ENCODE peak calls at places on chromosomes 7 and 10, in seven cellular contexts. H is SK-N-SH, P is HepG2, Q is IMR-90, O is GM12878, C is K562, Y is H1. R is an unnamed sample.

GRCh38 chr7:94514917-94515316 is 5.3 kb downstream of the CASD1 start:
- DNase-seq in H (peak), P (no peak), Q (no peak), O (no peak), C (no peak), Y (no peak), R (no peak)

GRCh38 chr10:71133710-71134686 is 78.4 kb upstream of the UNC5B start:
- DNase-seq in H (no peak), P (no peak), Q (no peak), O (no peak), C (no peak), Y (no peak), R (no peak)

GRCh38 chr10:128877936-128878335 is 589.1 kb upstream of the MGMT start:
- DNase-seq in H (no peak), P (no peak), Q (no peak), O (no peak), C (no peak), Y (no peak), R (no peak)

GRCh38 chr7:27952393-27953290 is 212.7 kb downstream of the TAX1BP1 start:
- DNase-seq in H (no peak), P (no peak), Q (peak), O (no peak), C (no peak), Y (no peak), R (no peak)

GRCh38 chr7:157753713-157754415 is 417.1 kb downstream of the DNAJB6 start:
- DNase-seq in H (no peak), P (no peak), Q (no peak), O (no peak), C (no peak), Y (no peak), R (no peak)

GRCh38 chr10:34087095-34087418 is 728.0 kb downstream of the PARD3 start:
- DNase-seq in H (no peak), P (no peak), Q (no peak), O (no peak), C (no peak), Y (no peak), R (no peak)

GRCh38 chr10:74738052-74738451 is 88.3 kb upstream of the KAT6B start:
- DNase-seq in H (no peak), P (no peak), Q (peak), O (peak), C (no peak), Y (no peak), R (no peak)

GRCh38 chr7:108468246-108468645 is 12.0 kb upstream of the NRCAM start:
- DNase-seq in H (no peak), P (no peak), Q (no peak), O (no peak), C (no peak), Y (no peak), R (no peak)

GRCh38 chr10:76632158-76633051 is 1005.2 kb downstream of the KCNMA1 start:
- DNase-seq in H (no peak), P (no peak), Q (no peak), O (no peak), C (no peak), Y (peak), R (peak)

GRCh38 chr7:55052726-55053431 is 34.1 kb downstream of the EGFR start:
- DNase-seq in H (no peak), P (no peak), Q (peak), O (no peak), C (no peak), Y (no peak), R (no peak)

GRCh38 chr10:88557659-88558058 is 25.5 kb downstream of the RNLS start:
- DNase-seq in H (no peak), P (no peak), Q (peak), O (no peak), C (no peak), Y (no peak), R (no peak)

GRCh38 chr7:137970263-137970975 is 31.5 kb downstream of the CREB3L2 start:
- DNase-seq in H (no peak), P (no peak), Q (peak), O (no peak), C (no peak), Y (no peak), R (peak)

GRCh38 chr7:101705327-101705726 is 76.2 kb upstream of the MYL10 start:
- DNase-seq in H (no peak), P (no peak), Q (peak), O (no peak), C (no peak), Y (no peak), R (no peak)

GRCh38 chr10:97079157-97079435 is 106.7 kb downstream of the SLIT1 start:
- DNase-seq in H (no peak), P (no peak), Q (no peak), O (no peak), C (no peak), Y (no peak), R (no peak)

DNA sequence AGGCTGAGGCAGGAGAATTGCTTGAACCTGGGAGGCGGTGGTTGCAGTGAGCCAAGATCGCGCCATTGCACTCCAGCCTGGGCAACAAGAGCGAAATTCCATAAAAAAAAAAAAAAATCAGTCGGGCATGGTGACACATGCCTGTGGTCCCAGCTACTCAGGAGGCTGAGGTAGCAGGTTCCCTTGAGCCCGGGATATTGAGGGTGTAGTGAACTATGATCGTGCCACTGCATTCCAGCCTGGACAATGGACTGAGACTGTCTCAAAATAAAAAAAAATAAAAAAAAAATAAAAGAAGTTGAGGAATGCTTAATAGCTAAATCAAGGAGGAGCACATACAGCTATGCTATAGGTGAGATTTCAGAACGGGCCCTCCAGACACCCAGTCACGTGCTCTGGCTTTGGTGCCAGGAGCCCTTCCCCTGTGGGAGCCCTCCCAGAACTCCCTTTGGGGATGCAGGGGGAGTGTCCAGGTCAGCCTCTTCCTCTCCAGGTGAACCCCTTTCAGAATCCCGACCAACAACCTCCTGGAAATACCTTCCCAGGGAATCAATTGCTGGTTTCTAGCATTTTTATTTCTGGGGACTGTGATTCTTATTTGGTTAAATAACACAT is 42.9 kb upstream of the CTBP2 start:
- DNase-seq in H (no peak), P (no peak), Q (no peak), O (no peak), C (no peak), Y (no peak), R (no peak)
- TF ChIP-seq RFX5 in H (no peak), P (no peak), Q (no peak), O (no peak), C (no peak), Y (no peak), R (no peak)

DNA sequence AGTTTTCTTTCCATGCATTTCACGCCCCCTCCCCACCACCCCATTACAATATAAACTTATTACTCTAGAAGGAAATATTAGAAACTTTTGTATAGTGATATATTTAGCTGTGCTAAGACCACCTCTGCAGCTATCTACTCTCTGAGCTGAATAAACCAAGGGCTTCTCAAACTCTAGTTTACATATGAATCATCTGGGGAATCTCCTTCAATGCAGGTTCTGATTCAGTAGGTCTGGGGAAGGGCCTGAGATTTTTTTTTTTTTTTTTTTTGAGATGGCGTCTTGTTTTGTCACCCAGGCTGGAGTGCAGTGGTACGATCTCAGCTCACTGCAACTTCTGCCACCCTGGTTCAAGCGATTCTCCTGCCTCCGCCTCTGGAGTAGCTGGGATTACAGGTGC is 67.6 kb upstream of the PRKG1 start:
- DNase-seq in H (no peak), P (no peak), Q (no peak), O (no peak), C (no peak), Y (no peak), R (no peak)
- TF ChIP-seq RFX5 in H (no peak), P (no peak), Q (no peak), O (no peak), C (no peak), Y (no peak), R (no peak)

GRCh38 chr7:67522504-67522903 is 525.9 kb downstream of the TYW1 start:
- DNase-seq in H (no peak), P (no peak), Q (no peak), O (no peak), C (no peak), Y (no peak), R (no peak)
- TF ChIP-seq RFX5 in H (no peak), P (no peak), Q (no peak), O (no peak), C (no peak), Y (no peak), R (no peak)

GRCh38 chr7:98398567-98399372 is 2.1 kb downstream of the BAIAP2L1 start:
- DNase-seq in H (no peak), P (no peak), Q (no peak), O (no peak), C (peak), Y (no peak), R (peak)
- TF ChIP-seq RFX5 in H (no peak), P (no peak), Q (no peak), O (no peak), C (no peak), Y (no peak), R (no peak)

DNA sequence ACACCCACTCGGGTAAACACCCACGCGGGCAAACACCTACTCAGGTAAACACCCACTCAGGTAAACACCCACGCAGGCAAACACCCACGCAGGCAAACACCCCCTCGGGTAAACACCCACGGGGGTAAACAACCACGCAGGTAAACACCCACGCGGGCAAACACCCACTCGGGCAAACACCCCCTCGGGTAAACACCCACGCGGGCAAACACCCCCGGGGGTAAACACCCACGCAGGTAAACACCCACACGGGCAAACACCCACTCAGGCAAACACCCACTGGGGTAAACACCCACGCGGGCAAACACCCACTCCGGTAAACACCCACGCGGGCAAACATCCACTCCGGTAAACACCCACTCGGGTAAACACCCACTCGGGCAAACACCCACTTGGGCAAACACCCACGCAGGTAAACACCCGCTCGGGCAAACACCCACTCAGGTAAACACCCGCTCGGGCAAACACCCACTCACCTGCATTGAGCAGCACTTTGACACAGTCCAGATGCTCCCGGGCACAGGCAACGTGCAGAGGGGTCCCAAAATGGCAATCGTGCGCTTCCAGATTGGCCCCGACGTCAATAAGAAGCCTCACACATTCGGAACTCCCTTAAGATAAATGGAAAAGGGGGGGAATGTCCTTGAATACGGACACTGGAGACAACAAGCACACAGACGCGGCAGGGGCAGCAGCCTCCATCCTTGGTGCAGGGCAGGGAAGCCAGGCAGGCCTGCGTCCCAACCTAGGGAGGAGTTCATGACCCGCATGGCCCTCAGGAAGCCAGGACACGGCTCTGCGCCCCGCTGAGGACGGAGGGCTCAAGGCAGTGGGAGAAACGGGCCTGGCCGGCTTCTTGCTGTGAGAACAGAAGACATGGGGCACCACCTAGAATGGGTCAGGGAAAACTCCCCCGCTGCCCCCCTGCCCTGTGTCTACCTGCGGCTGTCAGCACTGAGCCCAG is 17.6 kb downstream of the ASB13 start:
- DNase-seq in H (no peak), P (no peak), Q (no peak), O (no peak), C (no peak), Y (peak), R (peak)
- TF ChIP-seq RFX5 in H (no peak), P (no peak), Q (no peak), O (no peak), C (no peak), Y (no peak), R (no peak)

GRCh38 chr10:80509403-80510161 is 28.1 kb upstream of the SH2D4B start:
- DNase-seq in H (no peak), P (no peak), Q (peak), O (no peak), C (no peak), Y (no peak), R (peak)
- TF ChIP-seq RFX5 in H (no peak), P (no peak), Q (no peak), O (no peak), C (no peak), Y (no peak), R (no peak)

GRCh38 chr10:131771634-131772358 is 129.0 kb upstream of the PPP2R2D start:
- DNase-seq in H (no peak), P (no peak), Q (no peak), O (no peak), C (no peak), Y (no peak), R (no peak)
- TF ChIP-seq RFX5 in H (no peak), P (no peak), Q (no peak), O (no peak), C (no peak), Y (no peak), R (no peak)

GRCh38 chr10:124595143-124595883 is 133.7 kb downstream of the LHPP start:
- DNase-seq in H (no peak), P (no peak), Q (no peak), O (no peak), C (peak), Y (no peak), R (no peak)

GRCh38 chr10:124596116-124596785 is 134.6 kb downstream of the LHPP start:
- DNase-seq in H (no peak), P (no peak), Q (no peak), O (no peak), C (no peak), Y (no peak), R (no peak)

GRCh38 chr10:124593431-124593985 is 131.9 kb downstream of the LHPP start:
- DNase-seq in H (no peak), P (no peak), Q (no peak), O (no peak), C (no peak), Y (no peak), R (no peak)

GRCh38 chr10:124592736-124593430 is 131.3 kb downstream of the LHPP start:
- DNase-seq in H (no peak), P (no peak), Q (no peak), O (no peak), C (no peak), Y (no peak), R (no peak)

GRCh38 chr10:124594240-124594639 is 132.6 kb downstream of the LHPP start:
- DNase-seq in H (no peak), P (no peak), Q (no peak), O (no peak), C (no peak), Y (no peak), R (no peak)
- TF ChIP-seq RFX5 in H (no peak), P (no peak), Q (no peak), O (no peak), C (no peak), Y (no peak), R (no peak)

R was measured in A549.